ENCODE peak calls at places on chromosomes 13 and 19, in ten cellular contexts. One of them, this sample, is unnamed.

GRCh38 chr19:18419699-18420460 is 682 bp downstream of the SSBP4 start:
- DNase-seq in NCI-H345: no peak
- DNase-seq in activated T-helper 1 cell treated with anti-CD3 and anti-CD28 coated beads, Interleukin-2, amount 50 U/mL, for 16 hours: no peak
- DNase-seq in activated naive CD4-positive, alpha-beta T cell treated with anti-CD3 and anti-CD28 coated beads, Interleukin-2, amount 10 ng/mL, durations not matched to agents 7 days and 5 days: peak
- DNase-seq in psoas muscle: peak
- DNase-seq in NCI-H524: peak
- DNase-seq in GM04503: no peak
- DNase-seq in tibial artery: peak
- DNase-seq in stimulated activated CD4-positive, alpha-beta T cell treated with anti-CD3 and anti-CD28 coated beads, Interleukin-15, amount 100 ng/mL, for 1 hour: no peak
- DNase-seq in CD8-positive, alpha-beta memory T cell: peak
- DNase-seq in this sample: no peak

GRCh38 chr13:40271931-40272775 is 394.3 kb downstream of the FOXO1 start:
- DNase-seq in GM04503: peak
- DNase-seq in tibial artery: peak
- DNase-seq in activated naive CD4-positive, alpha-beta T cell treated with anti-CD3 and anti-CD28 coated beads, Interleukin-2, amount 10 ng/mL, durations not matched to agents 7 days and 5 days: no peak
- DNase-seq in psoas muscle: peak
- DNase-seq in NCI-H524: no peak
- DNase-seq in stimulated activated CD4-positive, alpha-beta T cell treated with anti-CD3 and anti-CD28 coated beads, Interleukin-15, amount 100 ng/mL, for 1 hour: no peak
- DNase-seq in NCI-H345: no peak
- DNase-seq in activated T-helper 1 cell treated with anti-CD3 and anti-CD28 coated beads, Interleukin-2, amount 50 U/mL, for 16 hours: no peak
- DNase-seq in CD8-positive, alpha-beta memory T cell: no peak
- DNase-seq in this sample: peak

GRCh38 chr13:41637578-41637977 is 180.2 kb downstream of the RGCC start:
- DNase-seq in GM04503: no peak
- DNase-seq in tibial artery: no peak
- DNase-seq in activated T-helper 1 cell treated with anti-CD3 and anti-CD28 coated beads, Interleukin-2, amount 50 U/mL, for 16 hours: no peak
- DNase-seq in NCI-H345: no peak
- DNase-seq in NCI-H524: no peak
- DNase-seq in CD8-positive, alpha-beta memory T cell: no peak
- DNase-seq in stimulated activated CD4-positive, alpha-beta T cell treated with anti-CD3 and anti-CD28 coated beads, Interleukin-15, amount 100 ng/mL, for 1 hour: no peak
- DNase-seq in activated naive CD4-positive, alpha-beta T cell treated with anti-CD3 and anti-CD28 coated beads, Interleukin-2, amount 10 ng/mL, durations not matched to agents 7 days and 5 days: no peak
- DNase-seq in psoas muscle: no peak
- DNase-seq in this sample: no peak

GRCh38 chr19:51324082-51324481 is 12.6 kb downstream of the IGLON5 start:
- DNase-seq in stimulated activated CD4-positive, alpha-beta T cell treated with anti-CD3 and anti-CD28 coated beads, Interleukin-15, amount 100 ng/mL, for 1 hour: no peak
- DNase-seq in psoas muscle: no peak
- DNase-seq in GM04503: no peak
- DNase-seq in tibial artery: no peak
- DNase-seq in NCI-H345: no peak
- DNase-seq in NCI-H524: no peak
- DNase-seq in activated T-helper 1 cell treated with anti-CD3 and anti-CD28 coated beads, Interleukin-2, amount 50 U/mL, for 16 hours: no peak
- DNase-seq in CD8-positive, alpha-beta memory T cell: no peak
- DNase-seq in activated naive CD4-positive, alpha-beta T cell treated with anti-CD3 and anti-CD28 coated beads, Interleukin-2, amount 10 ng/mL, durations not matched to agents 7 days and 5 days: no peak
- DNase-seq in this sample: no peak

GRCh38 chr19:15212682-15213081 is 11.9 kb upstream of the NOTCH3 start:
- DNase-seq in NCI-H524: no peak
- DNase-seq in stimulated activated CD4-positive, alpha-beta T cell treated with anti-CD3 and anti-CD28 coated beads, Interleukin-15, amount 100 ng/mL, for 1 hour: no peak
- DNase-seq in NCI-H345: no peak
- DNase-seq in tibial artery: no peak
- DNase-seq in activated naive CD4-positive, alpha-beta T cell treated with anti-CD3 and anti-CD28 coated beads, Interleukin-2, amount 10 ng/mL, durations not matched to agents 7 days and 5 days: no peak
- DNase-seq in CD8-positive, alpha-beta memory T cell: no peak
- DNase-seq in activated T-helper 1 cell treated with anti-CD3 and anti-CD28 coated beads, Interleukin-2, amount 50 U/mL, for 16 hours: no peak
- DNase-seq in GM04503: no peak
- DNase-seq in psoas muscle: no peak
- DNase-seq in this sample: no peak

GRCh38 chr19:10729406-10729805 is 11.5 kb downstream of the DNM2 start:
- DNase-seq in GM04503: no peak
- DNase-seq in NCI-H345: no peak
- DNase-seq in stimulated activated CD4-positive, alpha-beta T cell treated with anti-CD3 and anti-CD28 coated beads, Interleukin-15, amount 100 ng/mL, for 1 hour: no peak
- DNase-seq in activated naive CD4-positive, alpha-beta T cell treated with anti-CD3 and anti-CD28 coated beads, Interleukin-2, amount 10 ng/mL, durations not matched to agents 7 days and 5 days: no peak
- DNase-seq in tibial artery: no peak
- DNase-seq in CD8-positive, alpha-beta memory T cell: no peak
- DNase-seq in activated T-helper 1 cell treated with anti-CD3 and anti-CD28 coated beads, Interleukin-2, amount 50 U/mL, for 16 hours: no peak
- DNase-seq in NCI-H524: no peak
- DNase-seq in psoas muscle: no peak
- DNase-seq in this sample: no peak

GRCh38 chr13:95833126-95833525 is 156.2 kb downstream of the DNAJC3 start:
- DNase-seq in tibial artery: no peak
- DNase-seq in psoas muscle: no peak
- DNase-seq in CD8-positive, alpha-beta memory T cell: no peak
- DNase-seq in stimulated activated CD4-positive, alpha-beta T cell treated with anti-CD3 and anti-CD28 coated beads, Interleukin-15, amount 100 ng/mL, for 1 hour: no peak
- DNase-seq in GM04503: no peak
- DNase-seq in activated T-helper 1 cell treated with anti-CD3 and anti-CD28 coated beads, Interleukin-2, amount 50 U/mL, for 16 hours: no peak
- DNase-seq in NCI-H345: no peak
- DNase-seq in activated naive CD4-positive, alpha-beta T cell treated with anti-CD3 and anti-CD28 coated beads, Interleukin-2, amount 10 ng/mL, durations not matched to agents 7 days and 5 days: no peak
- DNase-seq in NCI-H524: no peak
- DNase-seq in this sample: no peak

GRCh38 chr19:50557009-50557613 is 11.1 kb downstream of the LRRC4B start:
- DNase-seq in tibial artery: no peak
- DNase-seq in activated naive CD4-positive, alpha-beta T cell treated with anti-CD3 and anti-CD28 coated beads, Interleukin-2, amount 10 ng/mL, durations not matched to agents 7 days and 5 days: no peak
- DNase-seq in GM04503: no peak
- DNase-seq in psoas muscle: no peak
- DNase-seq in CD8-positive, alpha-beta memory T cell: no peak
- DNase-seq in activated T-helper 1 cell treated with anti-CD3 and anti-CD28 coated beads, Interleukin-2, amount 50 U/mL, for 16 hours: no peak
- DNase-seq in NCI-H524: no peak
- DNase-seq in NCI-H345: no peak
- DNase-seq in stimulated activated CD4-positive, alpha-beta T cell treated with anti-CD3 and anti-CD28 coated beads, Interleukin-15, amount 100 ng/mL, for 1 hour: no peak
- DNase-seq in this sample: no peak

GRCh38 chr13:22220186-22221160 is 549.6 kb downstream of the FGF9 start:
- DNase-seq in stimulated activated CD4-positive, alpha-beta T cell treated with anti-CD3 and anti-CD28 coated beads, Interleukin-15, amount 100 ng/mL, for 1 hour: no peak
- DNase-seq in activated T-helper 1 cell treated with anti-CD3 and anti-CD28 coated beads, Interleukin-2, amount 50 U/mL, for 16 hours: no peak
- DNase-seq in tibial artery: no peak
- DNase-seq in NCI-H345: no peak
- DNase-seq in CD8-positive, alpha-beta memory T cell: no peak
- DNase-seq in GM04503: peak
- DNase-seq in NCI-H524: no peak
- DNase-seq in activated naive CD4-positive, alpha-beta T cell treated with anti-CD3 and anti-CD28 coated beads, Interleukin-2, amount 10 ng/mL, durations not matched to agents 7 days and 5 days: no peak
- DNase-seq in psoas muscle: no peak
- DNase-seq in this sample: no peak

GRCh38 chr19:2661615-2662014 is 40.9 kb downstream of the GNG7 start:
- DNase-seq in tibial artery: no peak
- DNase-seq in NCI-H524: no peak
- DNase-seq in activated naive CD4-positive, alpha-beta T cell treated with anti-CD3 and anti-CD28 coated beads, Interleukin-2, amount 10 ng/mL, durations not matched to agents 7 days and 5 days: peak
- DNase-seq in activated T-helper 1 cell treated with anti-CD3 and anti-CD28 coated beads, Interleukin-2, amount 50 U/mL, for 16 hours: no peak
- DNase-seq in NCI-H345: no peak
- DNase-seq in stimulated activated CD4-positive, alpha-beta T cell treated with anti-CD3 and anti-CD28 coated beads, Interleukin-15, amount 100 ng/mL, for 1 hour: no peak
- DNase-seq in GM04503: no peak
- DNase-seq in CD8-positive, alpha-beta memory T cell: no peak
- DNase-seq in psoas muscle: no peak
- DNase-seq in this sample: no peak

GRCh38 chr19:46256855-46257254 is 27.3 kb downstream of the IGFL1 start:
- DNase-seq in activated naive CD4-positive, alpha-beta T cell treated with anti-CD3 and anti-CD28 coated beads, Interleukin-2, amount 10 ng/mL, durations not matched to agents 7 days and 5 days: no peak
- DNase-seq in tibial artery: no peak
- DNase-seq in CD8-positive, alpha-beta memory T cell: no peak
- DNase-seq in psoas muscle: no peak
- DNase-seq in activated T-helper 1 cell treated with anti-CD3 and anti-CD28 coated beads, Interleukin-2, amount 50 U/mL, for 16 hours: no peak
- DNase-seq in GM04503: no peak
- DNase-seq in NCI-H345: no peak
- DNase-seq in stimulated activated CD4-positive, alpha-beta T cell treated with anti-CD3 and anti-CD28 coated beads, Interleukin-15, amount 100 ng/mL, for 1 hour: no peak
- DNase-seq in NCI-H524: no peak
- DNase-seq in this sample: no peak

GRCh38 chr13:41916173-41916954 is 44.5 kb downstream of the VWA8 start:
- DNase-seq in activated naive CD4-positive, alpha-beta T cell treated with anti-CD3 and anti-CD28 coated beads, Interleukin-2, amount 10 ng/mL, durations not matched to agents 7 days and 5 days: no peak
- DNase-seq in NCI-H524: no peak
- DNase-seq in psoas muscle: no peak
- DNase-seq in tibial artery: no peak
- DNase-seq in activated T-helper 1 cell treated with anti-CD3 and anti-CD28 coated beads, Interleukin-2, amount 50 U/mL, for 16 hours: no peak
- DNase-seq in CD8-positive, alpha-beta memory T cell: peak
- DNase-seq in GM04503: no peak
- DNase-seq in NCI-H345: no peak
- DNase-seq in stimulated activated CD4-positive, alpha-beta T cell treated with anti-CD3 and anti-CD28 coated beads, Interleukin-15, amount 100 ng/mL, for 1 hour: no peak
- DNase-seq in this sample: no peak

GRCh38 chr13:89968468-89968867 is 1379.0 kb upstream of the MIR17HG start:
- DNase-seq in stimulated activated CD4-positive, alpha-beta T cell treated with anti-CD3 and anti-CD28 coated beads, Interleukin-15, amount 100 ng/mL, for 1 hour: no peak
- DNase-seq in activated T-helper 1 cell treated with anti-CD3 and anti-CD28 coated beads, Interleukin-2, amount 50 U/mL, for 16 hours: no peak
- DNase-seq in GM04503: no peak
- DNase-seq in CD8-positive, alpha-beta memory T cell: no peak
- DNase-seq in NCI-H345: no peak
- DNase-seq in psoas muscle: no peak
- DNase-seq in NCI-H524: no peak
- DNase-seq in tibial artery: no peak
- DNase-seq in activated naive CD4-positive, alpha-beta T cell treated with anti-CD3 and anti-CD28 coated beads, Interleukin-2, amount 10 ng/mL, durations not matched to agents 7 days and 5 days: no peak
- DNase-seq in this sample: no peak

GRCh38 chr13:35760678-35761308 is 284.3 kb upstream of the MAB21L1 start:
- DNase-seq in psoas muscle: no peak
- DNase-seq in activated T-helper 1 cell treated with anti-CD3 and anti-CD28 coated beads, Interleukin-2, amount 50 U/mL, for 16 hours: no peak
- DNase-seq in tibial artery: no peak
- DNase-seq in CD8-positive, alpha-beta memory T cell: no peak
- DNase-seq in NCI-H345: no peak
- DNase-seq in stimulated activated CD4-positive, alpha-beta T cell treated with anti-CD3 and anti-CD28 coated beads, Interleukin-15, amount 100 ng/mL, for 1 hour: no peak
- DNase-seq in NCI-H524: no peak
- DNase-seq in GM04503: no peak
- DNase-seq in activated naive CD4-positive, alpha-beta T cell treated with anti-CD3 and anti-CD28 coated beads, Interleukin-2, amount 10 ng/mL, durations not matched to agents 7 days and 5 days: no peak
- DNase-seq in this sample: no peak

GRCh38 chr19:38149597-38149996 is 74.4 kb downstream of the DPF1 start:
- DNase-seq in psoas muscle: no peak
- DNase-seq in NCI-H345: no peak
- DNase-seq in activated naive CD4-positive, alpha-beta T cell treated with anti-CD3 and anti-CD28 coated beads, Interleukin-2, amount 10 ng/mL, durations not matched to agents 7 days and 5 days: no peak
- DNase-seq in GM04503: no peak
- DNase-seq in CD8-positive, alpha-beta memory T cell: no peak
- DNase-seq in stimulated activated CD4-positive, alpha-beta T cell treated with anti-CD3 and anti-CD28 coated beads, Interleukin-15, amount 100 ng/mL, for 1 hour: no peak
- DNase-seq in NCI-H524: no peak
- DNase-seq in tibial artery: no peak
- DNase-seq in activated T-helper 1 cell treated with anti-CD3 and anti-CD28 coated beads, Interleukin-2, amount 50 U/mL, for 16 hours: no peak
- DNase-seq in this sample: no peak

GRCh38 chr13:31067416-31068118 is 94.1 kb downstream of the HSPH1 start:
- DNase-seq in tibial artery: no peak
- DNase-seq in psoas muscle: no peak
- DNase-seq in activated naive CD4-positive, alpha-beta T cell treated with anti-CD3 and anti-CD28 coated beads, Interleukin-2, amount 10 ng/mL, durations not matched to agents 7 days and 5 days: no peak
- DNase-seq in NCI-H345: no peak
- DNase-seq in activated T-helper 1 cell treated with anti-CD3 and anti-CD28 coated beads, Interleukin-2, amount 50 U/mL, for 16 hours: no peak
- DNase-seq in stimulated activated CD4-positive, alpha-beta T cell treated with anti-CD3 and anti-CD28 coated beads, Interleukin-15, amount 100 ng/mL, for 1 hour: no peak
- DNase-seq in NCI-H524: no peak
- DNase-seq in CD8-positive, alpha-beta memory T cell: no peak
- DNase-seq in GM04503: no peak
- DNase-seq in this sample: no peak

GRCh38 chr13:100751826-100752225 is 77.2 kb upstream of the TMTC4 start:
- DNase-seq in psoas muscle: no peak
- DNase-seq in NCI-H345: peak
- DNase-seq in stimulated activated CD4-positive, alpha-beta T cell treated with anti-CD3 and anti-CD28 coated beads, Interleukin-15, amount 100 ng/mL, for 1 hour: no peak
- DNase-seq in activated naive CD4-positive, alpha-beta T cell treated with anti-CD3 and anti-CD28 coated beads, Interleukin-2, amount 10 ng/mL, durations not matched to agents 7 days and 5 days: no peak
- DNase-seq in activated T-helper 1 cell treated with anti-CD3 and anti-CD28 coated beads, Interleukin-2, amount 50 U/mL, for 16 hours: no peak
- DNase-seq in GM04503: no peak
- DNase-seq in CD8-positive, alpha-beta memory T cell: no peak
- DNase-seq in tibial artery: no peak
- DNase-seq in NCI-H524: no peak
- DNase-seq in this sample: no peak

GRCh38 chr13:32851083-32852064 is 164.8 kb upstream of the KL start:
- DNase-seq in psoas muscle: no peak
- DNase-seq in NCI-H345: no peak
- DNase-seq in stimulated activated CD4-positive, alpha-beta T cell treated with anti-CD3 and anti-CD28 coated beads, Interleukin-15, amount 100 ng/mL, for 1 hour: no peak
- DNase-seq in GM04503: no peak
- DNase-seq in tibial artery: no peak
- DNase-seq in NCI-H524: no peak
- DNase-seq in activated T-helper 1 cell treated with anti-CD3 and anti-CD28 coated beads, Interleukin-2, amount 50 U/mL, for 16 hours: no peak
- DNase-seq in CD8-positive, alpha-beta memory T cell: no peak
- DNase-seq in activated naive CD4-positive, alpha-beta T cell treated with anti-CD3 and anti-CD28 coated beads, Interleukin-2, amount 10 ng/mL, durations not matched to agents 7 days and 5 days: no peak
- DNase-seq in this sample: no peak

GRCh38 chr13:100789481-100789880 is 114.9 kb upstream of the TMTC4 start:
- DNase-seq in stimulated activated CD4-positive, alpha-beta T cell treated with anti-CD3 and anti-CD28 coated beads, Interleukin-15, amount 100 ng/mL, for 1 hour: no peak
- DNase-seq in activated naive CD4-positive, alpha-beta T cell treated with anti-CD3 and anti-CD28 coated beads, Interleukin-2, amount 10 ng/mL, durations not matched to agents 7 days and 5 days: no peak
- DNase-seq in CD8-positive, alpha-beta memory T cell: no peak
- DNase-seq in GM04503: no peak
- DNase-seq in NCI-H524: peak
- DNase-seq in tibial artery: no peak
- DNase-seq in activated T-helper 1 cell treated with anti-CD3 and anti-CD28 coated beads, Interleukin-2, amount 50 U/mL, for 16 hours: no peak
- DNase-seq in NCI-H345: peak
- DNase-seq in psoas muscle: no peak
- DNase-seq in this sample: no peak

GRCh38 chr13:69389899-69390298 is 717.7 kb upstream of the ATXN8OS start:
- DNase-seq in stimulated activated CD4-positive, alpha-beta T cell treated with anti-CD3 and anti-CD28 coated beads, Interleukin-15, amount 100 ng/mL, for 1 hour: no peak
- DNase-seq in psoas muscle: no peak
- DNase-seq in NCI-H345: no peak
- DNase-seq in activated T-helper 1 cell treated with anti-CD3 and anti-CD28 coated beads, Interleukin-2, amount 50 U/mL, for 16 hours: no peak
- DNase-seq in tibial artery: no peak
- DNase-seq in GM04503: no peak
- DNase-seq in NCI-H524: no peak
- DNase-seq in CD8-positive, alpha-beta memory T cell: no peak
- DNase-seq in activated naive CD4-positive, alpha-beta T cell treated with anti-CD3 and anti-CD28 coated beads, Interleukin-2, amount 10 ng/mL, durations not matched to agents 7 days and 5 days: no peak
- DNase-seq in this sample: no peak

GRCh38 chr13:109700176-109700575 is 86.2 kb downstream of the IRS2 start:
- DNase-seq in NCI-H345: peak
- DNase-seq in activated T-helper 1 cell treated with anti-CD3 and anti-CD28 coated beads, Interleukin-2, amount 50 U/mL, for 16 hours: no peak
- DNase-seq in psoas muscle: peak
- DNase-seq in NCI-H524: peak
- DNase-seq in CD8-positive, alpha-beta memory T cell: no peak
- DNase-seq in activated naive CD4-positive, alpha-beta T cell treated with anti-CD3 and anti-CD28 coated beads, Interleukin-2, amount 10 ng/mL, durations not matched to agents 7 days and 5 days: no peak
- DNase-seq in GM04503: no peak
- DNase-seq in stimulated activated CD4-positive, alpha-beta T cell treated with anti-CD3 and anti-CD28 coated beads, Interleukin-15, amount 100 ng/mL, for 1 hour: no peak
- DNase-seq in tibial artery: peak
- DNase-seq in this sample: peak

GRCh38 chr13:101916108-101916757 is 463.8 kb downstream of the ITGBL1 start:
- DNase-seq in tibial artery: no peak
- DNase-seq in NCI-H524: no peak
- DNase-seq in stimulated activated CD4-positive, alpha-beta T cell treated with anti-CD3 and anti-CD28 coated beads, Interleukin-15, amount 100 ng/mL, for 1 hour: no peak
- DNase-seq in NCI-H345: peak
- DNase-seq in CD8-positive, alpha-beta memory T cell: no peak
- DNase-seq in activated naive CD4-positive, alpha-beta T cell treated with anti-CD3 and anti-CD28 coated beads, Interleukin-2, amount 10 ng/mL, durations not matched to agents 7 days and 5 days: no peak
- DNase-seq in activated T-helper 1 cell treated with anti-CD3 and anti-CD28 coated beads, Interleukin-2, amount 50 U/mL, for 16 hours: no peak
- DNase-seq in psoas muscle: peak
- DNase-seq in GM04503: no peak
- DNase-seq in this sample: no peak

GRCh38 chr19:16403151-16403977 is 68.4 kb downstream of the EPS15L1 start:
- DNase-seq in psoas muscle: no peak
- DNase-seq in activated naive CD4-positive, alpha-beta T cell treated with anti-CD3 and anti-CD28 coated beads, Interleukin-2, amount 10 ng/mL, durations not matched to agents 7 days and 5 days: no peak
- DNase-seq in activated T-helper 1 cell treated with anti-CD3 and anti-CD28 coated beads, Interleukin-2, amount 50 U/mL, for 16 hours: no peak
- DNase-seq in NCI-H524: no peak
- DNase-seq in tibial artery: no peak
- DNase-seq in CD8-positive, alpha-beta memory T cell: no peak
- DNase-seq in GM04503: no peak
- DNase-seq in NCI-H345: no peak
- DNase-seq in stimulated activated CD4-positive, alpha-beta T cell treated with anti-CD3 and anti-CD28 coated beads, Interleukin-15, amount 100 ng/mL, for 1 hour: no peak
- DNase-seq in this sample: no peak

GRCh38 chr13:98997738-98998641 is 20.1 kb upstream of the DOCK9 start:
- DNase-seq in CD8-positive, alpha-beta memory T cell: no peak
- DNase-seq in psoas muscle: peak
- DNase-seq in NCI-H345: peak
- DNase-seq in stimulated activated CD4-positive, alpha-beta T cell treated with anti-CD3 and anti-CD28 coated beads, Interleukin-15, amount 100 ng/mL, for 1 hour: no peak
- DNase-seq in activated T-helper 1 cell treated with anti-CD3 and anti-CD28 coated beads, Interleukin-2, amount 50 U/mL, for 16 hours: no peak
- DNase-seq in tibial artery: no peak
- DNase-seq in NCI-H524: no peak
- DNase-seq in activated naive CD4-positive, alpha-beta T cell treated with anti-CD3 and anti-CD28 coated beads, Interleukin-2, amount 10 ng/mL, durations not matched to agents 7 days and 5 days: no peak
- DNase-seq in GM04503: peak
- DNase-seq in this sample: peak

GRCh38 chr13:110282316-110282841 is 24.6 kb downstream of the COL4A1 start:
- DNase-seq in activated T-helper 1 cell treated with anti-CD3 and anti-CD28 coated beads, Interleukin-2, amount 50 U/mL, for 16 hours: no peak
- DNase-seq in GM04503: no peak
- DNase-seq in NCI-H345: no peak
- DNase-seq in stimulated activated CD4-positive, alpha-beta T cell treated with anti-CD3 and anti-CD28 coated beads, Interleukin-15, amount 100 ng/mL, for 1 hour: no peak
- DNase-seq in NCI-H524: no peak
- DNase-seq in tibial artery: no peak
- DNase-seq in psoas muscle: no peak
- DNase-seq in activated naive CD4-positive, alpha-beta T cell treated with anti-CD3 and anti-CD28 coated beads, Interleukin-2, amount 10 ng/mL, durations not matched to agents 7 days and 5 days: no peak
- DNase-seq in CD8-positive, alpha-beta memory T cell: no peak
- DNase-seq in this sample: no peak

GRCh38 chr19:5289060-5289990 is 51.3 kb downstream of the PTPRS start:
- DNase-seq in NCI-H345: no peak
- DNase-seq in tibial artery: no peak
- DNase-seq in NCI-H524: no peak
- DNase-seq in CD8-positive, alpha-beta memory T cell: no peak
- DNase-seq in stimulated activated CD4-positive, alpha-beta T cell treated with anti-CD3 and anti-CD28 coated beads, Interleukin-15, amount 100 ng/mL, for 1 hour: no peak
- DNase-seq in activated T-helper 1 cell treated with anti-CD3 and anti-CD28 coated beads, Interleukin-2, amount 50 U/mL, for 16 hours: no peak
- DNase-seq in GM04503: no peak
- DNase-seq in activated naive CD4-positive, alpha-beta T cell treated with anti-CD3 and anti-CD28 coated beads, Interleukin-2, amount 10 ng/mL, durations not matched to agents 7 days and 5 days: no peak
- DNase-seq in psoas muscle: no peak
- DNase-seq in this sample: no peak

GRCh38 chr13:23161176-23161825 is 19.5 kb upstream of the SGCG start:
- DNase-seq in NCI-H345: no peak
- DNase-seq in activated T-helper 1 cell treated with anti-CD3 and anti-CD28 coated beads, Interleukin-2, amount 50 U/mL, for 16 hours: no peak
- DNase-seq in CD8-positive, alpha-beta memory T cell: no peak
- DNase-seq in psoas muscle: no peak
- DNase-seq in stimulated activated CD4-positive, alpha-beta T cell treated with anti-CD3 and anti-CD28 coated beads, Interleukin-15, amount 100 ng/mL, for 1 hour: no peak
- DNase-seq in tibial artery: no peak
- DNase-seq in NCI-H524: no peak
- DNase-seq in activated naive CD4-positive, alpha-beta T cell treated with anti-CD3 and anti-CD28 coated beads, Interleukin-2, amount 10 ng/mL, durations not matched to agents 7 days and 5 days: no peak
- DNase-seq in GM04503: no peak
- DNase-seq in this sample: no peak

GRCh38 chr13:103615778-103616177 is 549.6 kb upstream of the SLC10A2 start:
- DNase-seq in tibial artery: no peak
- DNase-seq in NCI-H345: no peak
- DNase-seq in activated T-helper 1 cell treated with anti-CD3 and anti-CD28 coated beads, Interleukin-2, amount 50 U/mL, for 16 hours: no peak
- DNase-seq in psoas muscle: no peak
- DNase-seq in stimulated activated CD4-positive, alpha-beta T cell treated with anti-CD3 and anti-CD28 coated beads, Interleukin-15, amount 100 ng/mL, for 1 hour: no peak
- DNase-seq in NCI-H524: no peak
- DNase-seq in activated naive CD4-positive, alpha-beta T cell treated with anti-CD3 and anti-CD28 coated beads, Interleukin-2, amount 10 ng/mL, durations not matched to agents 7 days and 5 days: no peak
- DNase-seq in GM04503: no peak
- DNase-seq in CD8-positive, alpha-beta memory T cell: no peak
- DNase-seq in this sample: no peak